ENCODE peak calls at places on chromosome 19, in six cellular contexts. J is CD8-positive, alpha-beta T cell; S is H9; V is astrocyte of the spinal cord; Y is AG09309; A is psoas muscle. G is an unnamed sample.

GRCh38 chr19:7360393-7360984 is 11.8 kb downstream of the ARHGEF18 start:
- DNase-seq in Y (no peak), S (no peak), J (no peak), A (no peak), V (no peak), G (no peak)

GRCh38 chr19:12687496-12688196 is at the start of gene GNG14:
- DNase-seq in A (no peak), V (no peak), S (no peak), J (no peak), Y (no peak), G (no peak)

GRCh38 chr19:51514866-51515481 is 13.4 kb upstream of the SIGLEC12 start:
- DNase-seq in Y (peak), J (no peak), S (no peak), A (no peak), V (peak), G (peak)

GRCh38 chr19:13102666-13103584 is at the start of gene LYL1:
- DNase-seq in Y (no peak), A (peak), J (peak), S (peak), V (no peak), G (peak)

GRCh38 chr19:39083983-39084731 is at the start of gene ACP7:
- DNase-seq in V (no peak), J (peak), Y (no peak), S (no peak), A (no peak), G (peak)

GRCh38 chr19:50173144-50173543 is 10.1 kb upstream of the IZUMO2 start:
- DNase-seq in V (no peak), A (no peak), Y (no peak), J (no peak), S (no peak), G (no peak)

GRCh38 chr19:33022472-33023116 is 42.1 kb downstream of the RHPN2 start:
- DNase-seq in Y (no peak), A (no peak), J (no peak), S (peak), V (no peak), G (no peak)

GRCh38 chr19:40284251-40284500 is 969 bp downstream of the AKT2 start:
- DNase-seq in V (no peak), J (no peak), Y (no peak), A (no peak), S (no peak), G (no peak)

GRCh38 chr19:50925734-50926133 is 14.5 kb upstream of the KLK4 start:
- DNase-seq in Y (no peak), J (no peak), V (no peak), A (no peak), S (no peak), G (no peak)

GRCh38 chr19:47013041-47013517 is 6.6 kb upstream of the NPAS1 start:
- DNase-seq in S (peak), V (peak), J (peak), A (peak), Y (peak), G (peak)

GRCh38 chr19:28598861-28599260 is 614.1 kb downstream of the UQCRFS1 start:
- DNase-seq in S (no peak), V (no peak), Y (no peak), J (no peak), A (no peak), G (no peak)

GRCh38 chr19:4256563-4256962 is 9.7 kb downstream of the YJU2 start:
- DNase-seq in J (no peak), S (no peak), V (no peak), A (no peak), Y (no peak), G (no peak)

GRCh38 chr19:1856698-1857603 is 6.4 kb downstream of the KLF16 start:
- DNase-seq in Y (no peak), S (peak), A (peak), J (peak), V (peak), G (peak)

GRCh38 chr19:1429750-1430149 is 8.4 kb upstream of the RPS15 start:
- DNase-seq in V (no peak), Y (no peak), S (no peak), J (no peak), A (no peak), G (no peak)

GRCh38 chr19:50835103-50835784 is 1.9 kb upstream of the KLK15 start:
- DNase-seq in J (no peak), V (no peak), S (no peak), Y (no peak), A (no peak), G (no peak)

GRCh38 chr19:43450545-43450997 is 14.8 kb downstream of the LYPD3 start:
- DNase-seq in A (no peak), V (peak), S (no peak), Y (no peak), J (no peak), G (no peak)

GRCh38 chr19:7000816-7001215 is 20.4 kb downstream of the MBD3L2B start:
- DNase-seq in S (no peak), A (no peak), J (no peak), Y (no peak), V (no peak), G (no peak)

GRCh38 chr19:952680-953500 is 27.1 kb downstream of the ARID3A start:
- DNase-seq in Y (no peak), S (no peak), J (peak), V (no peak), A (no peak), G (no peak)

GRCh38 chr19:15551183-15552004 is 43.1 kb downstream of the CYP4F22 start:
- DNase-seq in J (peak), A (no peak), Y (no peak), V (no peak), S (peak), G (peak)

GRCh38 chr19:41192574-41193419 is at the start of gene CYP2S1:
- DNase-seq in J (no peak), V (no peak), Y (no peak), S (peak), A (no peak), G (no peak)

GRCh38 chr19:7115721-7116120 is 46.2 kb downstream of the ZNF557 start:
- DNase-seq in A (no peak), V (no peak), J (no peak), Y (no peak), S (no peak), G (no peak)

GRCh38 chr19:51891193-51891747 is 3.5 kb upstream of the ZNF577 start:
- DNase-seq in A (no peak), Y (no peak), V (no peak), S (no peak), J (no peak), G (no peak)

GRCh38 chr19:50415661-50416033 is 3.1 kb upstream of the SPIB start:
- DNase-seq in V (no peak), J (no peak), S (peak), Y (no peak), A (no peak), G (peak)

GRCh38 chr19:55160128-55160985 is 2.8 kb upstream of the TNNI3 start:
- DNase-seq in J (peak), S (peak), Y (peak), A (peak), V (peak), G (peak)

GRCh38 chr19:42406111-42406510 is 16.0 kb upstream of the CNFN start:
- DNase-seq in V (no peak), Y (no peak), S (no peak), A (no peak), J (no peak), G (no peak)

GRCh38 chr19:12777217-12778019 is 2.1 kb upstream of the HOOK2 start:
- DNase-seq in Y (no peak), A (peak), J (peak), V (peak), S (peak), G (peak)

GRCh38 chr19:43372462-43372861 is 19.0 kb downstream of the CD177 start:
- DNase-seq in A (no peak), S (no peak), Y (no peak), J (no peak), V (no peak), G (no peak)

GRCh38 chr19:37227996-37228395 is 10.0 kb downstream of the ZNF383 start:
- DNase-seq in Y (no peak), J (no peak), V (peak), S (peak), A (no peak), G (no peak)

GRCh38 chr19:6828306-6828697 is 55.8 kb downstream of the VAV1 start:
- DNase-seq in S (peak), Y (no peak), V (no peak), A (no peak), J (no peak), G (no peak)

GRCh38 chr19:8233370-8233769 is 24.2 kb downstream of the CERS4 start:
- DNase-seq in J (no peak), Y (no peak), S (no peak), V (no peak), A (no peak), G (no peak)

GRCh38 chr19:9498183-9498902 is at the start of gene ZNF560:
- DNase-seq in J (no peak), V (peak), Y (no peak), S (peak), A (no peak), G (peak)

GRCh38 chr19:38786572-38787265 is 2.3 kb upstream of the LGALS7B start:
- DNase-seq in J (no peak), S (no peak), V (no peak), Y (no peak), A (no peak), G (no peak)

GRCh38 chr19:43820098-43820860 is 6.8 kb upstream of the ZNF283 start:
- DNase-seq in J (peak), S (peak), Y (no peak), A (peak), V (peak), G (peak)

GRCh38 chr19:36257512-36257876 is 42.6 kb downstream of the ZNF146 start:
- DNase-seq in J (no peak), S (no peak), A (peak), V (no peak), Y (no peak), G (no peak)

GRCh38 chr19:23916991-23917390 is 2.3 kb downstream of the ZNF726 start:
- DNase-seq in Y (no peak), S (no peak), A (no peak), J (no peak), V (no peak), G (no peak)

GRCh38 chr19:16233081-16233776 is 35.5 kb downstream of the AP1M1 start:
- DNase-seq in V (no peak), Y (no peak), J (no peak), A (no peak), S (no peak), G (peak)

GRCh38 chr19:31387662-31388175 is 38.5 kb upstream of the TSHZ3 start:
- DNase-seq in S (no peak), V (no peak), A (no peak), J (no peak), Y (no peak), G (no peak)

GRCh38 chr19:31386806-31387205 is 37.6 kb upstream of the TSHZ3 start:
- DNase-seq in V (no peak), A (no peak), J (no peak), Y (no peak), S (no peak), G (no peak)

GRCh38 chr19:31380854-31381253 is 31.6 kb upstream of the TSHZ3 start:
- DNase-seq in V (no peak), S (no peak), J (no peak), A (no peak), Y (no peak), G (no peak)

GRCh38 chr19:31385744-31386143 is 36.5 kb upstream of the TSHZ3 start:
- DNase-seq in J (no peak), V (no peak), A (no peak), S (no peak), Y (no peak), G (no peak)

GRCh38 chr19:31383553-31383952 is 34.3 kb upstream of the TSHZ3 start:
- DNase-seq in S (no peak), Y (no peak), A (no peak), J (no peak), V (no peak), G (no peak)
- TF ChIP-seq CTCF in S (no peak), Y (no peak), A (no peak), J (no peak), V (no peak), G (no peak)

DNA sequence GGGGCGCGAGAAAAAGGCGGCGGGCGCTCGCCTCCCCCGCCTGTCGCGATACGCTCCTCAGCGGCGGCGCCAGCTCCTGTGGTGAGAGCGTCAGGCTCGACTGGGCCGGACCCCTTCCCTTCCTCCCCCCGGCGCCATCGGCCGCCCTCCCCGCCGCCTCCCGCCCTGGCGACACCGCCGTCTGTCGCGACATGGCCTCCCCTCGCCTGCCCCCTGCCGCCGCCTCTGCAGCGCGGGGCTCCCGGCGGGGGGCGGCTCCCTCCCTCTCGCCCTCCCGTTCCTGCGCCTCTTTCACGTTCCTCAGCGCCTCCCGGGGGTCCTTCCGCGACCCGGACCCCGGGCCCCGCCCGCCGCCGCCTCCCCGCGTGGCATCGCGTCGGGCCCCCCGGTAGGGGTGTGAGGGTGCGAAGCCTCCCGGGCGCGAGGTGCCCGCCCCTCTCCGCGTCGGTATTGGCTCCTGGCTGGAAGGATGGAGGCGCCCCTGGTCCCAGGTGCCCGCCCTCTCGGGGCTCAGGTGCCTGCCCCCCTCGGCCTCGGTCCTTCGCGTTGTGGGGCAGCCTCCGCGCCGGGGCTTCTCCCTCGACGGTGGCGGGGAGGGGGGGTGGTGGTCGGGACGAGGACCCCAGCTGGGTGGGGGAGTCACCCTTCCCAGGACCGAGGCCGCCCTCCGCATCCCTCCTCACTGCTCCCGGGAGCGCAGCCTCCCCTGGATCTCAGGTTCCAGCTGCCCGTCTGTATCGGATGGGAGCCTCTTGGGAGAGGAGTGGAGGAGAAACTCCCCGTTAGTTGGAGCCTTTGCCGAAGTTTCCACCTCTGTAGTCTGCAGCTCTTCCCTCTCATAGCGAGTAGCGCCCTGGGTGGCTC is 583 bp downstream of the CNOT3 start:
- DNase-seq in Y (no peak), V (no peak), J (peak), S (no peak), A (no peak), G (peak)
- TF ChIP-seq CTCF in Y (peak), V (peak), J (peak), S (peak), A (peak), G (no peak)

GRCh38 chr19:48674921-48675824 is 2.4 kb upstream of the NTN5 start:
- DNase-seq in V (peak), J (peak), S (peak), Y (no peak), A (peak), G (peak)
- TF ChIP-seq CTCF in V (peak), J (peak), S (peak), Y (peak), A (peak), G (peak)

GRCh38 chr19:18932216-18932841 is 8.7 kb downstream of the HOMER3 start:
- DNase-seq in A (peak), S (peak), Y (no peak), J (peak), V (peak), G (peak)

GRCh38 chr19:18928018-18928805 is 8.7 kb downstream of the DDX49 start:
- DNase-seq in A (no peak), S (no peak), J (no peak), V (no peak), Y (no peak), G (no peak)

GRCh38 chr19:18933297-18933696 is 7.7 kb downstream of the HOMER3 start:
- DNase-seq in V (no peak), S (no peak), A (no peak), J (no peak), Y (no peak), G (no peak)

GRCh38 chr19:18931316-18932162 is 9.5 kb downstream of the HOMER3 start:
- DNase-seq in S (no peak), Y (no peak), A (no peak), V (no peak), J (no peak), G (no peak)

GRCh38 chr19:18929311-18929710 is 9.8 kb downstream of the DDX49 start:
- DNase-seq in J (no peak), Y (no peak), A (no peak), S (no peak), V (no peak), G (no peak)
- TF ChIP-seq CTCF in J (no peak), Y (no peak), A (no peak), S (no peak), V (no peak), G (no peak)

GRCh38 chr19:35153701-35154534 is 617 bp upstream of the FXYD5 start:
- DNase-seq in A (peak), Y (no peak), V (no peak), S (peak), J (peak), G (peak)
- TF ChIP-seq CTCF in A (peak), Y (peak), V (peak), S (peak), J (peak), G (peak)

GRCh38 chr19:45782820-45783785 is 813 bp upstream of the DMPK start:
- DNase-seq in A (peak), J (no peak), S (peak), V (peak), Y (peak), G (no peak)
- TF ChIP-seq CTCF in A (no peak), J (no peak), S (no peak), V (no peak), Y (no peak), G (no peak)